ENCODE peak calls at places on chromosomes 5 and 9, in ten cellular contexts. C is AML-193; Y is stimulated activated CD8-positive, alpha-beta memory T cell treated with anti-CD3 and anti-CD28 coated beads, Interleukin-15, amount 100 ng/mL, for 1 hour; B is endodermal cell; R is right cardiac atrium; N is frontal cortex; P is aorta; K is fibroblast of gingiva; Q is stimulated activated CD4-positive, alpha-beta T cell treated with anti-CD3 and anti-CD28 coated beads, Interleukin-4, amount 100 ng/mL, for 4 hours; I is CD8-positive, alpha-beta T cell. G is an unnamed sample.

GRCh38 chr9:99103505-99103904 is 1.4 kb upstream of the TGFBR1 start:
- DNase-seq in C (no peak), Y (no peak), B (peak; percentile 60), R (no peak), N (no peak), P (no peak), K (no peak), Q (no peak), I (no peak), G (no peak)

GRCh38 chr9:124257070-124257864 is 482 bp upstream of the NEK6 start:
- DNase-seq in C (no peak), Y (no peak), B (peak; percentile 66), R (peak; percentile 43), N (no peak), P (peak; percentile 77), K (no peak), Q (no peak), I (no peak), G (no peak)

GRCh38 chr9:26775405-26775804 is 117.2 kb downstream of the CAAP1 start:
- DNase-seq in C (no peak), Y (no peak), B (no peak), R (no peak), N (no peak), P (no peak), K (no peak), Q (no peak), I (no peak), G (no peak)

GRCh38 chr5:180093651-180094382 is 22.3 kb upstream of the RNF130 start:
- DNase-seq in C (peak; percentile 62), Y (no peak), B (peak; percentile 37), R (no peak), N (no peak), P (no peak), K (no peak), Q (no peak), I (no peak), G (no peak)

GRCh38 chr9:133842721-133843227 is 104.6 kb upstream of the SARDH start:
- DNase-seq in C (no peak), Y (no peak), B (no peak), R (peak; percentile 59), N (no peak), P (no peak), K (no peak), Q (no peak), I (no peak), G (no peak)

GRCh38 chr5:120435129-120435528 is 29.0 kb upstream of the PRR16 start:
- DNase-seq in C (no peak), Y (no peak), B (no peak), R (no peak), N (no peak), P (no peak), K (no peak), Q (no peak), I (no peak), G (no peak)

GRCh38 chr5:151902215-151902614 is 22.4 kb downstream of the GLRA1 start:
- DNase-seq in C (no peak), Y (no peak), B (no peak), R (no peak), N (no peak), P (no peak), K (no peak), Q (no peak), I (no peak), G (no peak)

GRCh38 chr5:170426786-170427185 is 37.6 kb upstream of the KCNMB1 start:
- DNase-seq in C (no peak), Y (no peak), B (no peak), R (no peak), N (no peak), P (no peak), K (no peak), Q (no peak), I (no peak), G (no peak)

GRCh38 chr5:146662229-146662628 is 146.2 kb upstream of the GPR151 start:
- DNase-seq in C (no peak), Y (no peak), B (no peak), R (no peak), N (no peak), P (no peak), K (no peak), Q (no peak), I (peak; percentile 13), G (peak; percentile 55)

GRCh38 chr5:146380714-146381113 is 42.1 kb downstream of the POU4F3 start:
- DNase-seq in C (no peak), Y (no peak), B (no peak), R (no peak), N (no peak), P (no peak), K (no peak), Q (no peak), I (no peak), G (no peak)

GRCh38 chr5:126479810-126480209 is 56.6 kb downstream of the GRAMD2B start:
- DNase-seq in C (no peak), Y (no peak), B (no peak), R (no peak), N (no peak), P (no peak), K (no peak), Q (no peak), I (no peak), G (no peak)

GRCh38 chr5:125043781-125044391 is 297.4 kb upstream of the ZNF608 start:
- DNase-seq in C (no peak), Y (no peak), B (no peak), R (peak; percentile 83), N (peak; percentile 11), P (no peak), K (peak; percentile 63), Q (no peak), I (no peak), G (peak; percentile 86)

GRCh38 chr9:70438341-70438924 is 24.0 kb upstream of the KLF9 start:
- DNase-seq in C (peak; percentile 12), Y (no peak), B (no peak), R (peak; percentile 66), N (peak; percentile 30), P (no peak), K (peak; percentile 63), Q (no peak), I (no peak), G (peak; percentile 90)

GRCh38 chr9:95307538-95307937 is 10.0 kb downstream of the FANCC start:
- DNase-seq in C (no peak), Y (no peak), B (no peak), R (no peak), N (no peak), P (no peak), K (peak; percentile 30), Q (no peak), I (no peak), G (no peak)

GRCh38 chr9:116453785-116454184 is 233.3 kb upstream of the TRIM32 start:
- DNase-seq in C (no peak), Y (no peak), B (no peak), R (no peak), N (no peak), P (no peak), K (no peak), Q (no peak), I (no peak), G (no peak)

GRCh38 chr9:18333157-18333556 is 140.8 kb upstream of the ADAMTSL1 start:
- DNase-seq in C (no peak), Y (no peak), B (peak; percentile 73), R (no peak), N (no peak), P (no peak), K (no peak), Q (no peak), I (no peak), G (no peak)

GRCh38 chr5:17252543-17252942 is 35.1 kb downstream of the BASP1 start:
- DNase-seq in C (no peak), Y (no peak), B (no peak), R (no peak), N (no peak), P (no peak), K (no peak), Q (no peak), I (no peak), G (no peak)

GRCh38 chr5:123422433-123423277 is 548 bp downstream of the CEP120 start:
- DNase-seq in C (peak; percentile 17), Y (no peak), B (no peak), R (no peak), N (peak; percentile 10), P (no peak), K (peak; percentile 22), Q (peak; percentile 4), I (no peak), G (peak; percentile 32)

GRCh38 chr9:9214052-9214451 is 1398.8 kb downstream of the PTPRD start:
- DNase-seq in C (no peak), Y (no peak), B (no peak), R (no peak), N (no peak), P (no peak), K (no peak), Q (no peak), I (no peak), G (no peak)

GRCh38 chr9:71783120-71783523 is 14.8 kb upstream of the CEMIP2 start:
- DNase-seq in C (no peak), Y (peak; percentile 56), B (peak; percentile 70), R (peak; percentile 54), N (no peak), P (no peak), K (no peak), Q (peak; percentile 91), I (peak; percentile 85), G (no peak)

GRCh38 chr9:6552738-6553121 is 92.8 kb downstream of the GLDC start:
- DNase-seq in C (no peak), Y (no peak), B (no peak), R (no peak), N (no peak), P (no peak), K (no peak), Q (no peak), I (no peak), G (peak; percentile 36)

GRCh38 chr5:179023528-179024189 is at the start of gene ZNF879:
- DNase-seq in C (peak; percentile 66), Y (peak; percentile 85), B (peak; percentile 99), R (peak; percentile 97), N (peak; percentile 88), P (peak; percentile 97), K (peak; percentile 94), Q (peak; percentile 95), I (peak; percentile 93), G (no peak)

GRCh38 chr5:118967059-118967508 is 21.3 kb downstream of the DTWD2 start:
- DNase-seq in C (no peak), Y (no peak), B (no peak), R (no peak), N (no peak), P (no peak), K (no peak), Q (no peak), I (no peak), G (no peak)

GRCh38 chr5:177378884-177379883 is 5.0 kb upstream of the SLC34A1 start:
- DNase-seq in C (no peak), Y (no peak), B (no peak), R (no peak), N (no peak), P (no peak), K (peak; percentile 21), Q (peak; percentile 34), I (no peak), G (peak; percentile 68)

GRCh38 chr9:93909242-93909616 is 45.9 kb downstream of the BARX1 start:
- DNase-seq in C (no peak), Y (no peak), B (no peak), R (no peak), N (no peak), P (peak; percentile 34), K (no peak), Q (no peak), I (no peak), G (no peak)

GRCh38 chr5:119071573-119071874 is 637 bp downstream of the DMXL1 start:
- DNase-seq in C (no peak), Y (no peak), B (no peak), R (no peak), N (no peak), P (no peak), K (no peak), Q (no peak), I (no peak), G (no peak)

GRCh38 chr5:105088961-105089360 is 1526.4 kb upstream of the NUDT12 start:
- DNase-seq in C (no peak), Y (no peak), B (no peak), R (no peak), N (no peak), P (no peak), K (no peak), Q (no peak), I (no peak), G (no peak)

GRCh38 chr5:112253478-112254250 is 165.4 kb downstream of the EPB41L4A start:
- DNase-seq in C (no peak), Y (no peak), B (no peak), R (no peak), N (no peak), P (no peak), K (peak; percentile 57), Q (no peak), I (no peak), G (peak; percentile 24)

G was measured in A172.